ENCODE peak calls at places on chromosome 18, in ten cellular contexts. S is nephron progenitor cell; X is HT-29; U is COR-L47; F is stimulated activated CD8-positive, alpha-beta memory T cell treated with anti-CD3 and anti-CD28 coated beads, Interleukin-7, amount 100 ng/mL, for 1 hour; E is occipital lobe; P is activated naive CD4-positive, alpha-beta T cell; H is HFFc6; V is GM19239; B is stimulated activated CD4-positive, alpha-beta T cell treated with anti-CD3 and anti-CD28 coated beads, Interleukin-12 subunit alpha, Interleukin-12 subunit beta, amount 100 ng/mL, for 24 hours. M is an unnamed sample.

GRCh38 chr18:5295231-5295920 is at the start of gene ZBTB14:
- DNase-seq in S (peak; percentile 74), X (peak; percentile 64), U (peak; percentile 85), F (peak; percentile 41), E (no peak), P (peak; percentile 65), H (peak; percentile 7), V (peak; percentile 56), B (peak; percentile 30), M (peak; percentile 88)

GRCh38 chr18:48550101-48550729 is 11.4 kb downstream of the CTIF start:
- DNase-seq in S (no peak), X (no peak), U (no peak), F (no peak), E (no peak), P (no peak), H (no peak), V (no peak), B (no peak), M (no peak)

GRCh38 chr18:23778828-23779227 is 89.6 kb downstream of the LAMA3 start:
- DNase-seq in S (no peak), X (no peak), U (no peak), F (no peak), E (no peak), P (no peak), H (no peak), V (no peak), B (no peak), M (no peak)

GRCh38 chr18:59140287-59140885 is 702 bp downstream of the SEC11C start:
- DNase-seq in S (peak; percentile 39), X (peak; percentile 37), U (peak; percentile 30), F (no peak), E (no peak), P (no peak), H (peak; percentile 36), V (no peak), B (no peak), M (peak; percentile 55)

GRCh38 chr18:7902399-7902839 is 335.3 kb downstream of the PTPRM start:
- DNase-seq in S (no peak), X (no peak), U (no peak), F (no peak), E (no peak), P (no peak), H (peak; percentile 49), V (no peak), B (no peak), M (no peak)

GRCh38 chr18:69000366-69000765 is 202.5 kb downstream of the CCDC102B start:
- DNase-seq in S (no peak), X (no peak), U (no peak), F (no peak), E (no peak), P (no peak), H (no peak), V (no peak), B (no peak), M (peak; percentile 31)

GRCh38 chr18:2108581-2108980 is 462.7 kb downstream of the METTL4 start:
- DNase-seq in S (no peak), X (no peak), U (no peak), F (no peak), E (no peak), P (no peak), H (peak; percentile 53), V (no peak), B (no peak), M (peak; percentile 18)

GRCh38 chr18:48076461-48076860 is 146.0 kb upstream of the SMAD2 start:
- DNase-seq in S (no peak), X (no peak), U (no peak), F (no peak), E (no peak), P (no peak), H (no peak), V (no peak), B (no peak), M (no peak)

GRCh38 chr18:43484710-43485109 is 207.4 kb upstream of the SYT4 start:
- DNase-seq in S (no peak), X (no peak), U (no peak), F (no peak), E (no peak), P (no peak), H (no peak), V (no peak), B (no peak), M (no peak)

GRCh38 chr18:78777992-78778391 is 201.6 kb upstream of the SALL3 start:
- DNase-seq in S (no peak), X (no peak), U (no peak), F (no peak), E (no peak), P (no peak), H (no peak), V (no peak), B (no peak), M (no peak)

GRCh38 chr18:58670561-58671121 is 624 bp upstream of the MALT1 start:
- DNase-seq in S (peak; percentile 10), X (no peak), U (no peak), F (no peak), E (no peak), P (no peak), H (no peak), V (no peak), B (no peak), M (no peak)

GRCh38 chr18:55116855-55117254 is 157.6 kb upstream of the CCDC68 start:
- DNase-seq in S (no peak), X (no peak), U (no peak), F (no peak), E (no peak), P (no peak), H (no peak), V (no peak), B (no peak), M (peak; percentile 39)

GRCh38 chr18:3869848-3870247 is 419.9 kb downstream of the TGIF1 start:
- DNase-seq in S (no peak), X (peak; percentile 94), U (peak; percentile 70), F (no peak), E (no peak), P (no peak), H (peak; percentile 64), V (no peak), B (no peak), M (peak; percentile 74)